ENCODE peak calls at places on chromosomes 11 and 22, in nine cellular contexts. T is body of pancreas; G is kidney; M is T-helper 1 cell; O is right lobe of liver; I is K562; C is T follicular helper cell; W is EL; Z is activated T-helper 1 cell treated with anti-CD3 and anti-CD28 coated beads, Interleukin-12 subunit alpha, Interleukin-12 subunit beta, Interleukin-2, Interleukin-4 antibody, amounts not matched to agents 30 ng/mL and 10 ng/mL and 1 ng/mL, durations not matched to agents 14 hours and 24 hours and 36 hours. L is an unnamed sample.
A peak's percentile ranks its signal among the peaks of the same experiment; 100 is the strongest.

GRCh38 chr11:45319077-45319476 is 32.9 kb upstream of the SYT13 start:
- DNase-seq in G (no peak), M (no peak), O (no peak), Z (no peak), T (no peak), W (no peak), I (no peak), C (no peak), L (no peak)

GRCh38 chr11:73640567-73640966 is 5.8 kb upstream of the PLEKHB1 start:
- DNase-seq in T (no peak), M (no peak), O (no peak), W (no peak), Z (no peak), G (no peak), C (no peak), I (no peak), L (no peak)

GRCh38 chr11:119347940-119348339 is 1.4 kb upstream of the MFRP start:
- DNase-seq in O (no peak), G (peak; percentile 37), M (no peak), C (no peak), W (no peak), T (no peak), I (no peak), Z (no peak), L (no peak)

GRCh38 chr11:102306817-102307814 is 10.2 kb upstream of the BIRC3 start:
- DNase-seq in I (no peak), T (no peak), Z (no peak), W (no peak), O (no peak), C (peak; percentile 53), M (peak; percentile 32), G (no peak), L (no peak)

GRCh38 chr22:27393371-27393770 is 408.2 kb downstream of the MN1 start:
- DNase-seq in Z (no peak), O (no peak), M (no peak), I (no peak), T (peak; percentile 41), G (no peak), W (no peak), C (no peak), L (no peak)

GRCh38 chr11:89491141-89491690 is at the start of gene NOX4:
- DNase-seq in C (no peak), G (peak; percentile 80), M (peak; percentile 2), T (peak; percentile 16), Z (no peak), I (no peak), W (peak; percentile 35), O (peak; percentile 53), L (peak; percentile 66)

GRCh38 chr22:37492428-37493344 is 6.5 kb upstream of the MFNG start:
- DNase-seq in W (peak; percentile 65), G (no peak), O (no peak), T (no peak), M (peak; percentile 25), Z (peak; percentile 29), I (peak; percentile 56), C (peak; percentile 47), L (no peak)

GRCh38 chr11:112801286-112802088 is 159.7 kb upstream of the NCAM1 start:
- DNase-seq in C (no peak), O (no peak), T (no peak), G (no peak), I (no peak), W (no peak), Z (no peak), M (no peak), L (no peak)

GRCh38 chr11:3015796-3016195 is 23.7 kb upstream of the NAP1L4 start:
- DNase-seq in M (no peak), T (no peak), W (no peak), G (no peak), O (no peak), Z (no peak), C (no peak), I (no peak), L (no peak)

GRCh38 chr11:2551131-2551530 is 106.3 kb downstream of the KCNQ1 start:
- DNase-seq in I (no peak), T (peak; percentile 8), O (peak; percentile 29), M (no peak), W (no peak), G (peak; percentile 48), Z (no peak), C (no peak), L (peak; percentile 16)

GRCh38 chr22:22431271-22432220 is 77.0 kb downstream of the ZNF280B start:
- DNase-seq in M (peak; percentile 22), G (no peak), I (peak; percentile 99), T (peak; percentile 67), Z (peak; percentile 31), C (peak; percentile 18), O (no peak), W (peak; percentile 49), L (peak; percentile 55)